ENCODE peak calls at places on chromosomes 2 and 18, in nine cellular contexts. N, I, D, M, O, C, J, H and L are unnamed samples.
A peak's percentile ranks its signal among the peaks of the same experiment; 100 is the strongest.

GRCh38 chr2:18169121-18169786 is 290.8 kb downstream of the KCNS3 start:
- DNase-seq in N (no peak), I (no peak), D (no peak), M (no peak), O (no peak), C (no peak), J (no peak), H (no peak), L (no peak)

GRCh38 chr18:71743634-71744033 is 800.5 kb downstream of the CBLN2 start:
- DNase-seq in N (no peak), I (no peak), D (no peak), M (no peak), O (no peak), C (no peak), J (no peak), H (no peak), L (no peak)

GRCh38 chr18:62281684-62282083 is 43.4 kb upstream of the TNFRSF11A start:
- DNase-seq in N (no peak), I (no peak), D (no peak), M (peak; percentile 88), O (no peak), C (no peak), J (no peak), H (no peak), L (no peak)

GRCh38 chr2:12717988-12718661 is 1.4 kb downstream of the TRIB2 start:
- DNase-seq in N (no peak), I (no peak), D (no peak), M (peak; percentile 27), O (peak; percentile 42), C (peak; percentile 33), J (peak; percentile 49), H (peak; percentile 54), L (no peak)

GRCh38 chr18:9774150-9774549 is 66.0 kb downstream of the RAB31 start:
- DNase-seq in N (no peak), I (no peak), D (no peak), M (no peak), O (no peak), C (no peak), J (no peak), H (no peak), L (no peak)

GRCh38 chr2:217014298-217015116 is 154.6 kb upstream of the TNP1 start:
- DNase-seq in N (no peak), I (no peak), D (no peak), M (no peak), O (no peak), C (no peak), J (no peak), H (no peak), L (no peak)

GRCh38 chr18:32730620-32731021 is 42.2 kb downstream of the KLHL14 start:
- DNase-seq in N (no peak), I (no peak), D (no peak), M (no peak), O (no peak), C (no peak), J (no peak), H (no peak), L (no peak)

GRCh38 chr2:188693111-188693510 is 281.1 kb upstream of the COL3A1 start:
- DNase-seq in N (no peak), I (no peak), D (peak; percentile 6), M (no peak), O (no peak), C (no peak), J (peak; percentile 4), H (no peak), L (peak; percentile 60)

GRCh38 chr2:136422512-136422911 is 304.6 kb upstream of the CXCR4 start:
- DNase-seq in N (no peak), I (no peak), D (no peak), M (no peak), O (no peak), C (no peak), J (no peak), H (no peak), L (no peak)

GRCh38 chr2:171208648-171209047 is 48.0 kb upstream of the TLK1 start:
- DNase-seq in N (no peak), I (no peak), D (no peak), M (no peak), O (no peak), C (no peak), J (no peak), H (no peak), L (no peak)

DNA sequence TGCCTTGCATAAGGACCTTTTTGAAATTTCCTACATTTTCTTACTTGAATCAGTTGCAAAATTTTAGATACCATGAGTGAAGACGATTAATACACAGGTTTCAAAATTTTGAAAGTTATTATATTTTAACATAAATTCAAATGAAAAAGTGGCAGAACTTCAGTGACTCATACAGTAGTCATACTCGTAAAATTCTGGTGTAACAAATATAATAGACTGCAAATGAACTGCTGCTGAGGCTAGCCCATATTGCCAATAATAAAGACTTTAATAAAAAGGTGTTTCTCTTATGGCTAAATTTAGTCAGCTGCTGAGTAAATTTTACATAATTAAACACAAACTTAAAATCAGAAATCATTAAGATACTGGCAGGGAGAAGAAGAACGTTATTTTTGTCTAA is 36.9 kb downstream of the MSH6 start:
- DNase-seq in N (no peak), I (no peak), D (no peak), M (peak; percentile 29), O (no peak), C (no peak), J (no peak), H (no peak), L (no peak)
- H3K36me3 ChIP-seq in N (no peaks in the 10 kb centered on the region), I (peaks cover 91% of the 10 kb centered on the region), D (no peaks in the 10 kb centered on the region), M (peaks cover 35% of the 10 kb centered on the region), O (no peaks in the 10 kb centered on the region), C (peaks cover 35% of the 10 kb centered on the region), J (peaks cover 6% of the 10 kb centered on the region), H (no peaks in the 10 kb centered on the region), L (peaks cover 94% of the 10 kb centered on the region)

GRCh38 chr2:54496920-54497319 is 40.8 kb downstream of the SPTBN1 start:
- DNase-seq in N (no peak), I (no peak), D (no peak), M (no peak), O (no peak), C (no peak), J (no peak), H (no peak), L (no peak)

GRCh38 chr2:54499666-54500065 is 43.5 kb downstream of the SPTBN1 start:
- DNase-seq in N (no peak), I (no peak), D (no peak), M (peak; percentile 31), O (peak; percentile 68), C (no peak), J (no peak), H (peak; percentile 65), L (no peak)

GRCh38 chr2:54500404-54501147 is 44.4 kb downstream of the SPTBN1 start:
- DNase-seq in N (peak; percentile 50), I (no peak), D (no peak), M (no peak), O (peak; percentile 53), C (no peak), J (no peak), H (no peak), L (no peak)

GRCh38 chr2:54494087-54494486 is 38.0 kb downstream of the SPTBN1 start:
- DNase-seq in N (no peak), I (no peak), D (no peak), M (peak; percentile 16), O (no peak), C (no peak), J (no peak), H (no peak), L (no peak)

GRCh38 chr2:54497738-54498680 is 41.9 kb downstream of the SPTBN1 start:
- DNase-seq in N (peak; percentile 30), I (peak; percentile 27), D (no peak), M (peak; percentile 23), O (peak; percentile 54), C (no peak), J (peak; percentile 66), H (peak; percentile 42), L (no peak)
- TF ChIP-seq CTCF in N (no peak), I (peak; percentile 46), D (no peak), M (no peak), O (no peak), C (peak; percentile 58), J (peak; percentile 48), H (peak; percentile 28), L (no peak)

GRCh38 chr2:64859208-64860161 is 129.7 kb upstream of the SLC1A4 start:
- DNase-seq in N (peak; percentile 98), I (peak; percentile 92), D (peak; percentile 94), M (peak; percentile 87), O (peak; percentile 90), C (peak; percentile 89), J (peak; percentile 94), H (peak; percentile 90), L (peak; percentile 96)
- TF ChIP-seq POLR2A in N (peak; percentile 54), I (peak; percentile 68), D (peak; percentile 70), M (no peak), O (no peak), C (peak; percentile 41), J (peak; percentile 56), H (peak; percentile 34), L (no peak)

DNA sequence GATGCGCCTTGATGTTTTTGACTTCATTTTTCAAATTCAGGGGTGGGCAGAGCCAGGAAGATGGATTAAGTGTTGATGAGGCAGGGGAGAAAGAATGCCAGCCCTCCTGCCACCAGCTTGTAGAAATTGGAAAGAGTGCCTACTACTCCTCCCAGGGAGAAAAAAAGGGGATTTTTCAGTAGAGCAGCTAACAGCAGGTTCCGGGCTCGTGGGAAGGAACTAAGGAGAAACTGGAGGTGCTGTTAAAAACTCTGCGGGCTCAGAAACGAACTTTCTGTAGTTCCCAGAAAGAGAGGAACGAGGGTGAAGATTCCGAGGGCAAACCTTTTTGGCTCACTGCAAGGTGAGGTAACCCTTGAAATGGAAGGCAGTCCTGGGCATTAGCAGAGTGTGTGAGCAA is 100.1 kb upstream of the MCFD2 start:
- DNase-seq in N (no peak), I (no peak), D (no peak), M (no peak), O (no peak), C (no peak), J (no peak), H (no peak), L (no peak)
- H3K36me3 ChIP-seq in N (no peaks in the 10 kb centered on the region), I (peaks cover 14% of the 10 kb centered on the region), D (no peaks in the 10 kb centered on the region), M (peaks cover 37% of the 10 kb centered on the region), O (no peaks in the 10 kb centered on the region), C (no peaks in the 10 kb centered on the region), J (peaks cover 9% of the 10 kb centered on the region), H (no peaks in the 10 kb centered on the region), L (peaks cover 55% of the 10 kb centered on the region)